ENCODE peak calls at places on chromosomes 7 and 10, in nine cellular contexts. B, K, T, S, H, I, C, A and L are unnamed samples.

GRCh38 chr10:50604049-50604640 is 19.6 kb downstream of the SGMS1 start:
- DNase-seq in B (no peak), K (peak), T (no peak), S (no peak), H (no peak), I (no peak), C (no peak), A (no peak), L (peak)

GRCh38 chr10:77532068-77532467 is 105.5 kb downstream of the KCNMA1 start:
- DNase-seq in B (no peak), K (peak), T (no peak), S (no peak), H (no peak), I (no peak), C (no peak), A (no peak), L (no peak)

GRCh38 chr10:107814865-107815487 is 650.5 kb upstream of the SORCS1 start:
- DNase-seq in B (no peak), K (peak), T (peak), S (peak), H (no peak), I (peak), C (peak), A (peak), L (peak)

GRCh38 chr10:125562737-125563136 is 120.2 kb downstream of the TEX36 start:
- DNase-seq in B (no peak), K (no peak), T (no peak), S (no peak), H (no peak), I (no peak), C (no peak), A (no peak), L (no peak)

GRCh38 chr10:75788394-75789205 is 357.2 kb downstream of the LRMDA start:
- DNase-seq in B (no peak), K (peak), T (no peak), S (no peak), H (no peak), I (peak), C (no peak), A (no peak), L (no peak)

GRCh38 chr7:70415179-70415972 is 716.6 kb upstream of the GALNT17 start:
- DNase-seq in B (no peak), K (no peak), T (no peak), S (no peak), H (no peak), I (no peak), C (no peak), A (no peak), L (no peak)

GRCh38 chr10:44827431-44828006 is 83.6 kb upstream of the TMEM72 start:
- DNase-seq in B (no peak), K (no peak), T (no peak), S (peak), H (no peak), I (no peak), C (no peak), A (no peak), L (no peak)

GRCh38 chr7:124782335-124782734 is 16.7 kb upstream of the GPR37 start:
- DNase-seq in B (no peak), K (no peak), T (no peak), S (no peak), H (no peak), I (no peak), C (no peak), A (no peak), L (no peak)

GRCh38 chr10:36779238-36779846 is 346.1 kb upstream of the ANKRD30A start:
- DNase-seq in B (no peak), K (peak), T (no peak), S (no peak), H (no peak), I (no peak), C (peak), A (no peak), L (peak)

GRCh38 chr10:43225004-43225786 is 41.7 kb downstream of the RASGEF1A start:
- DNase-seq in B (no peak), K (no peak), T (no peak), S (no peak), H (no peak), I (no peak), C (no peak), A (no peak), L (no peak)

GRCh38 chr10:119780879-119781480 is 55.1 kb downstream of the INPP5F start:
- DNase-seq in B (no peak), K (no peak), T (no peak), S (no peak), H (no peak), I (no peak), C (no peak), A (no peak), L (no peak)

GRCh38 chr7:21192662-21193061 is 235.2 kb upstream of the SP4 start:
- DNase-seq in B (no peak), K (no peak), T (no peak), S (no peak), H (no peak), I (no peak), C (no peak), A (no peak), L (no peak)

GRCh38 chr10:51397695-51398094 is 301.7 kb downstream of the CSTF2T start:
- DNase-seq in B (no peak), K (peak), T (no peak), S (no peak), H (no peak), I (no peak), C (no peak), A (peak), L (no peak)

GRCh38 chr10:95229724-95230627 is 35.9 kb downstream of the ACSM6 start:
- DNase-seq in B (no peak), K (peak), T (no peak), S (no peak), H (no peak), I (no peak), C (no peak), A (no peak), L (no peak)

GRCh38 chr10:103069453-103070331 is 123.4 kb downstream of the NT5C2 start:
- DNase-seq in B (peak), K (peak), T (peak), S (peak), H (peak), I (peak), C (peak), A (peak), L (peak)

GRCh38 chr7:100723732-100724275 is 3.5 kb downstream of the EPO start:
- DNase-seq in B (no peak), K (no peak), T (no peak), S (no peak), H (no peak), I (no peak), C (no peak), A (no peak), L (no peak)

GRCh38 chr7:137954614-137955013 is 47.3 kb downstream of the CREB3L2 start:
- DNase-seq in B (no peak), K (peak), T (no peak), S (no peak), H (no peak), I (no peak), C (no peak), A (no peak), L (no peak)

GRCh38 chr10:51224610-51225230 is 150.4 kb downstream of the PRKG1 start:
- DNase-seq in B (no peak), K (peak), T (no peak), S (no peak), H (no peak), I (no peak), C (no peak), A (no peak), L (no peak)

GRCh38 chr7:80403686-80404241 is 108.1 kb downstream of the GNAT3 start:
- DNase-seq in B (no peak), K (peak), T (no peak), S (no peak), H (no peak), I (no peak), C (no peak), A (no peak), L (no peak)

GRCh38 chr7:103636153-103636552 is 190.1 kb upstream of the SLC26A5 start:
- DNase-seq in B (no peak), K (peak), T (no peak), S (no peak), H (no peak), I (no peak), C (no peak), A (no peak), L (no peak)

GRCh38 chr7:37982423-37982822 is 62.0 kb downstream of the EPDR1 start:
- DNase-seq in B (no peak), K (no peak), T (no peak), S (no peak), H (no peak), I (no peak), C (no peak), A (no peak), L (no peak)

GRCh38 chr10:71985542-71986250 is 21.5 kb downstream of the CHST3 start:
- DNase-seq in B (no peak), K (peak), T (no peak), S (no peak), H (no peak), I (no peak), C (no peak), A (no peak), L (no peak)

GRCh38 chr7:21642422-21642821 is 99.6 kb downstream of the DNAH11 start:
- DNase-seq in B (no peak), K (peak), T (no peak), S (no peak), H (no peak), I (no peak), C (no peak), A (no peak), L (no peak)

GRCh38 chr7:145184956-145185355 is 349.1 kb upstream of the TPK1 start:
- DNase-seq in B (no peak), K (no peak), T (no peak), S (no peak), H (no peak), I (no peak), C (no peak), A (no peak), L (no peak)

GRCh38 chr10:12716042-12716441 is 285.5 kb downstream of the CCDC3 start:
- DNase-seq in B (no peak), K (no peak), T (no peak), S (no peak), H (no peak), I (no peak), C (no peak), A (no peak), L (no peak)

GRCh38 chr10:110208614-110209398 is 1.4 kb downstream of the MXI1 start:
- DNase-seq in B (peak), K (peak), T (peak), S (peak), H (peak), I (peak), C (no peak), A (no peak), L (peak)

GRCh38 chr10:10320981-10321380 is 696.7 kb upstream of the CELF2 start:
- DNase-seq in B (no peak), K (peak), T (no peak), S (no peak), H (no peak), I (no peak), C (no peak), A (no peak), L (no peak)

GRCh38 chr7:97025983-97026704 is 1.5 kb upstream of the DLX5 start:
- DNase-seq in B (no peak), K (no peak), T (no peak), S (no peak), H (no peak), I (no peak), C (no peak), A (no peak), L (peak)

GRCh38 chr10:43574035-43574892 is at the start of gene ZNF239:
- DNase-seq in B (peak), K (peak), T (peak), S (peak), H (peak), I (peak), C (peak), A (peak), L (no peak)